ENCODE peak calls at places on chromosomes 1 and 21, in eight cellular contexts. B, R, L, H, A, S, Z and V are unnamed samples.

GRCh38 chr1:54080598-54081049 is 27.2 kb downstream of the TCEANC2 start:
- DNase-seq in R (no peak), A (no peak), Z (no peak), L (no peak), B (no peak), H (no peak), S (no peak), V (no peak)

GRCh38 chr21:44304846-44305245 is 5.0 kb downstream of the PFKL start:
- DNase-seq in R (peak; percentile 65), B (no peak), S (peak; percentile 49), L (no peak), H (no peak), Z (peak; percentile 56), A (no peak), V (no peak)

GRCh38 chr1:212721388-212722247 is 22.0 kb upstream of the BATF3 start:
- DNase-seq in Z (no peak), B (no peak), H (no peak), L (no peak), A (no peak), S (no peak), R (no peak), V (no peak)

GRCh38 chr21:20445971-20446370 is 552.2 kb upstream of the NCAM2 start:
- DNase-seq in A (no peak), B (no peak), R (no peak), S (no peak), Z (no peak), H (no peak), L (no peak), V (no peak)

GRCh38 chr21:34544032-34544496 is 32.1 kb upstream of the KCNE1 start:
- DNase-seq in S (peak; percentile 27), L (no peak), H (no peak), Z (peak; percentile 4), R (peak; percentile 78), A (peak; percentile 63), B (peak; percentile 56), V (no peak)

GRCh38 chr1:241203817-241204216 is 153.2 kb downstream of the RGS7 start:
- DNase-seq in R (no peak), H (no peak), L (no peak), B (no peak), A (no peak), S (no peak), Z (no peak), V (no peak)

GRCh38 chr1:51642739-51643142 is 25.8 kb downstream of the OSBPL9 start:
- DNase-seq in A (no peak), L (no peak), B (no peak), Z (no peak), R (no peak), S (no peak), H (no peak), V (peak; percentile 63)

GRCh38 chr1:42931911-42932422 is 26.7 kb downstream of the SLC2A1 start:
- DNase-seq in R (peak; percentile 51), S (peak; percentile 54), L (peak; percentile 74), A (peak; percentile 50), B (peak; percentile 71), H (peak; percentile 52), Z (no peak), V (no peak)

GRCh38 chr1:119924948-119925898 is 28.9 kb upstream of the ADAM30 start:
- DNase-seq in A (no peak), L (no peak), B (peak; percentile 49), S (no peak), H (no peak), Z (no peak), R (no peak), V (no peak)

GRCh38 chr1:53291574-53291973 is 36.3 kb downstream of the LRP8 start:
- DNase-seq in H (no peak), S (no peak), R (no peak), Z (no peak), A (no peak), B (no peak), L (no peak), V (no peak)

GRCh38 chr1:230641900-230642262 is 400 bp upstream of the COG2 start:
- DNase-seq in H (no peak), A (no peak), S (no peak), Z (no peak), R (peak; percentile 69), L (no peak), B (no peak), V (no peak)

GRCh38 chr1:117365350-117366280 is 1.6 kb upstream of the MAN1A2 start:
- DNase-seq in A (no peak), S (no peak), B (no peak), R (no peak), Z (no peak), L (no peak), H (no peak), V (no peak)

GRCh38 chr1:235503333-235504121 is 725 bp downstream of the B3GALNT2 start:
- DNase-seq in B (peak; percentile 77), R (peak; percentile 41), A (peak; percentile 66), H (no peak), S (peak; percentile 21), L (no peak), Z (no peak), V (peak; percentile 38)

GRCh38 chr1:58901008-58901407 is 117.2 kb upstream of the JUN start:
- DNase-seq in A (no peak), H (no peak), Z (no peak), R (no peak), B (no peak), L (no peak), S (no peak), V (no peak)

GRCh38 chr1:69862906-69863305 is 295.2 kb downstream of the LRRC7 start:
- DNase-seq in R (no peak), L (no peak), S (no peak), B (no peak), Z (no peak), H (no peak), A (no peak), V (no peak)

GRCh38 chr21:45050786-45051489 is 23.4 kb upstream of the ADARB1 start:
- DNase-seq in A (no peak), H (no peak), B (no peak), R (no peak), S (no peak), Z (no peak), L (no peak), V (no peak)

GRCh38 chr1:16717174-16718108 is 22.9 kb upstream of the RNU1-4 start:
- DNase-seq in S (no peak), H (no peak), L (no peak), Z (peak; percentile 49), R (peak; percentile 37), B (peak; percentile 25), A (no peak), V (no peak)

GRCh38 chr1:209190591-209191241 is 392.8 kb upstream of the CAMK1G start:
- DNase-seq in S (no peak), B (no peak), Z (peak; percentile 12), A (peak; percentile 25), H (no peak), L (no peak), R (peak; percentile 71), V (no peak)

GRCh38 chr1:17488977-17489739 is 49.7 kb upstream of the RCC2 start:
- DNase-seq in S (no peak), B (no peak), Z (no peak), R (no peak), A (no peak), H (no peak), L (no peak), V (no peak)

GRCh38 chr21:22544747-22545146 is 1546.5 kb downstream of the NCAM2 start:
- DNase-seq in S (no peak), B (no peak), R (no peak), Z (no peak), L (no peak), H (no peak), A (no peak), V (no peak)

GRCh38 chr21:38363684-38364083 is 106.9 kb downstream of the KCNJ15 start:
- DNase-seq in Z (no peak), A (no peak), B (no peak), H (no peak), L (no peak), R (no peak), S (no peak), V (no peak)

GRCh38 chr21:37704751-37705150 is 211.5 kb downstream of the KCNJ6 start:
- DNase-seq in L (no peak), A (no peak), Z (no peak), B (no peak), H (no peak), R (no peak), S (no peak), V (no peak)